ENCODE peak calls at places on chromosome 3, in seven cellular contexts. L, E, G, W, I, O and H are unnamed samples.

GRCh38 chr3:176872771-176873209 is 324.5 kb downstream of the TBL1XR1 start:
- DNase-seq in L (peak), E (peak), G (no peak), W (peak), I (peak), O (peak), H (peak)

GRCh38 chr3:105362021-105362665 is 4.6 kb upstream of the ALCAM start:
- DNase-seq in L (no peak), E (peak), G (no peak), W (no peak), I (no peak), O (no peak), H (no peak)

GRCh38 chr3:126422121-126422520 is 27.4 kb downstream of the CFAP100 start:
- DNase-seq in L (no peak), E (no peak), G (no peak), W (no peak), I (no peak), O (no peak), H (peak)

GRCh38 chr3:38116471-38117162 is 20.3 kb downstream of the ACAA1 start:
- DNase-seq in L (no peak), E (no peak), G (peak), W (no peak), I (no peak), O (no peak), H (peak)

GRCh38 chr3:78633626-78634025 is 1134.2 kb downstream of the ROBO1 start:
- DNase-seq in L (no peak), E (no peak), G (no peak), W (peak), I (no peak), O (no peak), H (no peak)

GRCh38 chr3:84946240-84946639 is 12.5 kb upstream of the CADM2 start:
- DNase-seq in L (no peak), E (no peak), G (no peak), W (peak), I (no peak), O (no peak), H (no peak)

GRCh38 chr3:126052196-126053058 is 31.5 kb downstream of the SLC41A3 start:
- DNase-seq in L (no peak), E (no peak), G (no peak), W (no peak), I (no peak), O (no peak), H (no peak)

GRCh38 chr3:175606650-175607318 is 747.6 kb downstream of the NAALADL2 start:
- DNase-seq in L (no peak), E (no peak), G (no peak), W (no peak), I (no peak), O (no peak), H (no peak)

GRCh38 chr3:151863611-151864010 is 9.8 kb upstream of the SUCNR1 start:
- DNase-seq in L (no peak), E (peak), G (no peak), W (no peak), I (no peak), O (no peak), H (no peak)
- H3K4me3 ChIP-seq in L (no peak), E (no peak), G (no peak), W (no peak), I (no peak), O (no peak), H (no peak)

DNA sequence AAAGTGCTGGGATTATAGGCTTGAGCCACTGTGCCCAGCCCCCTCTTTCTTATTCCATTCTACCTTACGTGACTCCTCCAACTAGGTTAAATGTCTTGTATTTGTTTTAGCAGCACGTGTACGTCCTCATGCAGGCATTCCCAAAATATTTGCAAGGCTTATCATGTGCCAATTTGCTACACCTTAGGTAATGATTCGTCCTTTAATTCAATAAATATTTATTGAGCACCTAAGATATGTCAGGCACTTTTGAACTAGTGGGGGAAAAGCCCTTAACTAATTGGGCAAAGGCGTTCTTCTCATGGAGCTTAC is 15.0 kb upstream of the MAGI1 start:
- DNase-seq in L (no peak), E (no peak), G (no peak), W (no peak), I (no peak), O (no peak), H (no peak)
- H3K27ac ChIP-seq in L (no peak), E (no peak), G (peak), W (no peak), I (no peak), O (no peak), H (peak)

DNA sequence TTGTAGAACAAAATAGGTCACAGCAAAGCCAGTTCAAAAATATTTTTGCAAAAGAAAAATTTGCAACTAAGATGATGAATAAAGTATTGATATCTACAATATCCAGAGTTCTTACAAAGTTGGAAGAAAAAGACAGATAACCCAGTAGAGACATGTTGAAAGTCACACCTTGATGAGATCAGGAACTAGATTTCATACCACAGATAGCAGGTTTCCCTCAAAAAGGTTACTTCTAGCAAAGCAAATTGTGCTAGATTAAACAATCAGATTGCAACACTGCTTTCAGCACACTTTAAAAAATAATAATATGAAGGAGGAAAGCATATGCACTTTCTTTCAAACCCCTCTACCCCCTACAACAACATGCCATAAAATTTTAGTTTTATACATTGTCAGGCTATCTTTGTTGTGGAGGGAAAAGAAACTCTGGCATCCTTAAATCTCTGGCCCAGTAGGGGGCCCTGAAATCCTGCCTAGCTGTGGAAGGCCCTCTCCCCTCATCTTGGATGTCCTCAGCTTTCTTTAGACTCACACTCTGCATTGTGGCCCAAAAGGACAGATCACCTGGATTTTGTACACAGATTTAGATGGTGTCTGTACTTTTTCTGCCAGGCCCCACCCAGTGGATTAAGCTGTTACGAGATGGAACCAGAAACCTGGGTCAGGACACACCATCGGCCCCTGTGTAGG is 50.9 kb downstream of the CCR3 start:
- DNase-seq in L (no peak), E (no peak), G (no peak), W (peak), I (no peak), O (no peak), H (no peak)
- H3K4me3 ChIP-seq in L (no peak), E (no peak), G (no peak), W (no peak), I (no peak), O (no peak), H (no peak)

GRCh38 chr3:113894927-113895326 is 52.9 kb upstream of the ZDHHC23 start:
- DNase-seq in L (no peak), E (no peak), G (no peak), W (no peak), I (no peak), O (no peak), H (no peak)

GRCh38 chr3:113896930-113897329 is 50.9 kb upstream of the ZDHHC23 start:
- DNase-seq in L (no peak), E (no peak), G (no peak), W (no peak), I (no peak), O (no peak), H (no peak)

GRCh38 chr3:113895964-113896363 is 51.8 kb upstream of the ZDHHC23 start:
- DNase-seq in L (no peak), E (no peak), G (no peak), W (peak), I (no peak), O (no peak), H (no peak)

GRCh38 chr3:113898892-113899291 is 48.9 kb upstream of the ZDHHC23 start:
- DNase-seq in L (no peak), E (peak), G (no peak), W (no peak), I (no peak), O (no peak), H (no peak)

DNA sequence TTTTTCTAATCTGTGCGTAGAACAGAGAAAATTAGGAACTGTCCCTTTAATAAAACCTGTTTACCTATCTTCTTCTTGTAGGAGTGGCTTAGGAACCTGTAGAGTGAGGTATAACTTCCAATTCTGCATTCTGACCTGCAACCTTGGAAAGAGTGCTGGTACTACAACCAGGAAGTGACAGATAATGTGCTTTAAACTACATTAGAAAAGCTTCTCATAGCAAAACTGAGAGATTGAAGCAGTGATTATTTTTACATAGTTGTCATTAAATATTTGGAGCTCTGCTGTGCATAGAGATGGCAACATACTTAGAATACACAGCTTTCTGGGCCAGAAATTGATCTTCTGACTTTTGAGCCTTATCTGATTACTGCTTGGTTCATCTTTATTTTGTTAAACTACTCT is 50.4 kb upstream of the ZDHHC23 start:
- DNase-seq in L (no peak), E (no peak), G (no peak), W (peak), I (no peak), O (no peak), H (no peak)
- H3K27ac ChIP-seq in L (no peak), E (no peak), G (no peak), W (no peak), I (no peak), O (no peak), H (no peak)